ENCODE peak calls at places on chromosomes 11 and 22, in four cellular contexts. I, V, C and W are unnamed samples.

GRCh38 chr22:25027552-25027951 is 75.0 kb downstream of the KIAA1671 start:
- DNase-seq in C (no peak), I (no peak), V (no peak), W (no peak)

GRCh38 chr11:135027461-135027860 is 615.4 kb upstream of the B3GAT1 start:
- DNase-seq in I (no peak), V (no peak), C (peak; percentile 12), W (peak; percentile 81)

GRCh38 chr11:72624496-72625201 is 49.6 kb downstream of the PDE2A start:
- DNase-seq in I (no peak), V (no peak), C (no peak), W (no peak)

GRCh38 chr22:27213291-27213690 is 555.9 kb downstream of the MIAT start:
- DNase-seq in C (no peak), I (no peak), V (no peak), W (no peak)

GRCh38 chr11:129861702-129862107 is 33.7 kb downstream of the NFRKB start:
- DNase-seq in I (no peak), C (peak; percentile 93), V (peak; percentile 83), W (peak; percentile 96)

GRCh38 chr11:120271672-120272071 is 31.7 kb downstream of the POU2F3 start:
- DNase-seq in V (no peak), C (no peak), I (no peak), W (no peak)

GRCh38 chr22:30785527-30785926 is 90.9 kb downstream of the OSBP2 start:
- DNase-seq in I (no peak), C (no peak), V (no peak), W (no peak)

GRCh38 chr22:40605676-40606250 is 30.8 kb downstream of the MRTFA start:
- DNase-seq in C (no peak), V (no peak), I (no peak), W (no peak)

GRCh38 chr11:7656704-7657103 is 16.6 kb downstream of the CYB5R2 start:
- DNase-seq in I (no peak), V (no peak), C (no peak), W (no peak)

GRCh38 chr11:74262725-74263124 is 48.7 kb downstream of the P4HA3 start:
- DNase-seq in C (no peak), I (no peak), V (no peak), W (no peak)